ENCODE peak calls at places on chromosomes 13 and 19, in seven cellular contexts. T is AG09319; F is activated B cell treated with CpG ODN at 0.5 μM for 24 hours; O is GM10248; S is GM23248; E is stimulated activated CD4-positive, alpha-beta T cell treated with anti-CD3 and anti-CD28 coated beads, Interleukin-12 subunit alpha, Interleukin-12 subunit beta, amount 100 ng/mL, for 4 hours; A is mucosa of gallbladder. P is an unnamed sample.

GRCh38 chr13:28622286-28622685 is 36.6 kb upstream of the POMP start:
- DNase-seq in T (no peak), F (no peak), O (no peak), S (no peak), E (no peak), A (peak; percentile 31), P (no peak)

GRCh38 chr19:42332059-42332458 is 6.6 kb downstream of the MEGF8 start:
- DNase-seq in T (no peak), F (no peak), O (no peak), S (no peak), E (no peak), A (no peak), P (no peak)

GRCh38 chr13:93800342-93800741 is 573.7 kb downstream of the GPC6 start:
- DNase-seq in T (no peak), F (no peak), O (no peak), S (no peak), E (no peak), A (no peak), P (no peak)

GRCh38 chr19:35818445-35818844 is 5.8 kb upstream of the PRODH2 start:
- DNase-seq in T (no peak), F (no peak), O (no peak), S (no peak), E (no peak), A (no peak), P (no peak)

GRCh38 chr19:41407271-41407670 is 9.7 kb downstream of the BCKDHA start:
- DNase-seq in T (no peak), F (no peak), O (no peak), S (no peak), E (no peak), A (no peak), P (no peak)

GRCh38 chr13:77740097-77740496 is 42.6 kb downstream of the SLAIN1 start:
- DNase-seq in T (no peak), F (no peak), O (no peak), S (no peak), E (no peak), A (no peak), P (no peak)

GRCh38 chr19:4722671-4723464 is 774 bp downstream of the DPP9 start:
- DNase-seq in T (peak; percentile 47), F (peak; percentile 19), O (peak; percentile 53), S (peak; percentile 87), E (no peak), A (no peak), P (peak; percentile 58)

GRCh38 chr19:1363599-1363998 is 20.1 kb upstream of the NDUFS7 start:
- DNase-seq in T (no peak), F (no peak), O (no peak), S (no peak), E (no peak), A (no peak), P (no peak)

GRCh38 chr19:43708716-43709115 is 7.2 kb upstream of the IRGC start:
- DNase-seq in T (no peak), F (no peak), O (no peak), S (no peak), E (no peak), A (no peak), P (no peak)

GRCh38 chr13:44421853-44422525 is 48.4 kb downstream of the SERP2 start:
- DNase-seq in T (no peak), F (no peak), O (no peak), S (no peak), E (no peak), A (no peak), P (no peak)

P was measured in GM04503.